ENCODE peak calls at places on chromosomes 7 and 10, in six cellular contexts. J is GM12892, O is SK-N-SH, L is HepG2, R is K562, G is GM12878. S is an unnamed sample.

GRCh38 chr7:84218681-84219080 is 24.1 kb upstream of the SEMA3A start:
- DNase-seq in G (no peak), J (no peak), O (no peak), R (no peak), L (no peak), S (no peak)

GRCh38 chr10:86387221-86387794 is 20.7 kb upstream of the GRID1 start:
- DNase-seq in L (no peak), R (no peak), G (no peak), O (peak; percentile 14), J (no peak), S (no peak)

GRCh38 chr7:5231116-5231515 is 41.1 kb downstream of the WIPI2 start:
- DNase-seq in G (peak; percentile 60), J (no peak), L (no peak), O (no peak), R (no peak), S (no peak)

GRCh38 chr7:16417958-16418357 is 3.4 kb downstream of the CRPPA start:
- DNase-seq in L (no peak), R (peak; percentile 78), J (no peak), O (no peak), G (no peak), S (no peak)

GRCh38 chr10:93954299-93954698 is 39.4 kb upstream of the PLCE1 start:
- DNase-seq in O (no peak), L (no peak), G (no peak), J (no peak), R (no peak), S (no peak)

GRCh38 chr10:43043773-43044394 is 33.0 kb upstream of the RET start:
- DNase-seq in L (no peak), G (no peak), J (no peak), O (peak; percentile 55), R (no peak), S (no peak)

GRCh38 chr7:148799893-148800545 is 84.1 kb downstream of the EZH2 start:
- DNase-seq in R (no peak), L (no peak), J (no peak), G (no peak), O (no peak), S (no peak)

GRCh38 chr7:112399501-112399900 is 50.8 kb upstream of the IFRD1 start:
- DNase-seq in J (no peak), G (no peak), R (no peak), L (no peak), O (no peak), S (no peak)

GRCh38 chr10:110495731-110496552 is 1.8 kb upstream of the DUSP5 start:
- DNase-seq in R (peak; percentile 36), L (no peak), O (peak; percentile 71), J (no peak), G (no peak), S (no peak)

GRCh38 chr10:63700935-63701263 is 179.7 kb downstream of the REEP3 start:
- DNase-seq in R (no peak), J (no peak), O (no peak), L (no peak), G (no peak), S (no peak)

DNA sequence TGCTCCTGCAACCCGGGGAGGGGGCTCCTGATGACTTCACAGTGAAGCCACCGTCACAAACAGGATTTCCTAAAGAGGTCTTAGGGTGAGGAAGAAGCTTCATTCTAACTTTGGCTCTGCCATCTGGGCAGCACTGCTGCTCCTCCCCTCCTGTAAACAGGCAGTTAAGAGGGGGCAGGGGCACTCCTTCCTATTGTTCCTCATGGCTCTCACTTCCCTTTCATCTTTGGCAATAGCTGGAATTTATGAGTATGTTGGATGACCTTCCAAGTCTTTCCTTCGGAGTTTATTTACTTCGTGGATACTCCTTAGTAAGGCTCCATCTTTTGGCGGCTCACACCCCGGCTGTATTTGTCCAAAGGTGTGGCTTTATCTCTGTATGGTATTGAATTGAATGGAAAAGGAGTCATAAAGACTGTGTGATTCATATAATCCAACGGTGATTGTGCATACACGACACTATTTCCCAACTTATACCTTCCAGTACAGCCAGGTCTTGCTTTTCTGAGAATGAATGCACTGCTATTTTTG is 55.4 kb upstream of the FAM133B start:
- DNase-seq in O (no peak), R (no peak), L (peak; percentile 7), J (no peak), G (no peak), S (no peak)
- TF ChIP-seq TAF1 in O (no peak), R (no peak), L (no peak), J (no peak), G (no peak), S (no peak)

GRCh38 chr10:77849039-77849664 is 77.4 kb downstream of the DLG5 start:
- DNase-seq in R (peak; percentile 90), J (no peak), G (no peak), L (peak; percentile 99), O (no peak), S (no peak)

GRCh38 chr10:77844713-77845454 is 81.7 kb downstream of the DLG5 start:
- DNase-seq in L (no peak), G (no peak), R (no peak), O (no peak), J (no peak), S (no peak)

GRCh38 chr10:77845455-77845850 is 81.1 kb downstream of the DLG5 start:
- DNase-seq in O (no peak), J (no peak), R (no peak), G (no peak), L (no peak), S (no peak)

GRCh38 chr10:77844177-77844576 is 82.4 kb downstream of the DLG5 start:
- DNase-seq in R (no peak), O (no peak), J (no peak), G (no peak), L (no peak), S (no peak)

DNA sequence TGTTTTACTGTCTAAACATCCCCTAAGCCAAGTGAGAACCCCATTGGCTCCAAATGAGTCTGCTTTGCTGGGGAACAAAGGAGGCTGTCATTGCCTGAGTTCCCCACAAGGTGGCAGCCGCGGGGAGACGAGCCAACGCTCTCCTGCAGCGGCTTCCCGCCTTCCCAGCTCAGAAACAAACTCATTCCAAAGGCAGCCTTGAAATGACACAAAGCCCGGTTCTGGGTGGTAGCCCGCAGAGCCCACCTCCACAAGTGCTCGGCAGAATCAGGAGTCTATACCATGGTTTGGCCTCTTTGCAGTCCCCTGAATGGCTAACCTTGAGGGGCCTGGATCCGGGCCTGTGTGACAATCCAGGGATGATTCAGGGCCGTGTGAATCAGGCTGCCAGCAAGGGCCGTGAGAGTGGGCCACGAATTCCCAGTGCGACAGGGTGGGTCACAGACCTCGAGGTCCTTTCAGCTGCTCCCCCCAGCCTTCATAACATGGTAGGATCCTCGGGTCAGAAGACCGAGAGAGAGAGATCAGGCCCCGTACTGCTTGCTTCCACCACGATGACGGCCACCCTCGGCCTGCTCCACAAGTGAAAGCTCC is 79.7 kb downstream of the DLG5 start:
- DNase-seq in G (no peak), J (peak; percentile 50), R (peak; percentile 83), L (peak; percentile 53), O (peak; percentile 84), S (peak; percentile 61)
- TF ChIP-seq POLR2AphosphoS5 in G (no peak), J (no peak), R (no peak), L (no peak), O (no peak), S (no peak)

GRCh38 chr10:113232928-113233511 is 283.0 kb downstream of the TCF7L2 start:
- DNase-seq in L (no peak), J (no peak), G (no peak), O (no peak), R (no peak), S (no peak)
- TF ChIP-seq TAF1 in L (no peak), J (no peak), G (no peak), O (no peak), R (no peak), S (no peak)

GRCh38 chr10:5500910-5501309 is 1.5 kb upstream of the CALML5 start:
- DNase-seq in O (no peak), G (no peak), R (no peak), L (no peak), J (no peak), S (no peak)

GRCh38 chr10:5504146-5505072 is 5.0 kb upstream of the CALML5 start:
- DNase-seq in J (no peak), R (no peak), O (no peak), G (no peak), L (no peak), S (no peak)

GRCh38 chr10:5501976-5502902 is 2.9 kb upstream of the CALML5 start:
- DNase-seq in L (no peak), J (no peak), G (no peak), O (no peak), R (no peak), S (no peak)

GRCh38 chr10:5500162-5500670 is 846 bp upstream of the CALML5 start:
- DNase-seq in R (no peak), L (no peak), O (no peak), J (no peak), G (no peak), S (no peak)

GRCh38 chr10:5502903-5503835 is 3.8 kb upstream of the CALML5 start:
- DNase-seq in R (no peak), L (no peak), G (no peak), J (no peak), O (no peak), S (no peak)
- TF ChIP-seq POLR2AphosphoS5 in R (no peak), L (no peak), G (no peak), J (no peak), O (no peak), S (no peak)

GRCh38 chr10:72886596-72887522 is 6.7 kb upstream of the OIT3 start:
- DNase-seq in L (no peak), G (no peak), J (no peak), R (no peak), O (no peak), S (no peak)
- TF ChIP-seq TAF1 in L (no peak), G (no peak), J (no peak), R (no peak), O (no peak), S (no peak)

GRCh38 chr7:120944826-120945562 is 5.6 kb upstream of the ING3 start:
- DNase-seq in R (no peak), L (no peak), O (no peak), J (no peak), G (no peak), S (no peak)
- TF ChIP-seq POLR2AphosphoS5 in R (no peak), L (no peak), O (no peak), J (no peak), G (no peak), S (no peak)

DNA sequence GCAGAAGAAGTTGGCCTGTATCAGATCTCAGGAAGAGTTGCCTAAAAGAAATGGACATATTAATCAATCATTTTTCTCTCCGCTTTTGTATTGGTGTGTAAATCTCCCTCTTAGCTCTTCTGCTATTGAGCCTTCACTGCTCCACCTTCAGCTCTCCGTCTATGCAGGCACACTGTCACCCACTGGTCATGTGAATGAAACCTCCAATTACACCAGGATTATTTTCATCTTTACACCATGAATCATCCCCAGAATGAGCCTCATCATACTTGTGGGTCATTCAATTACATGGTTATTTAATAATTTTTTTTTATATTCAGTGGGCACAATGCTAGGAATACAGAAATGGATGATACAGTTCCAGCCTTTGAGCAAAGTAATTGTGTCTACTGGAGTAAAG is 92.6 kb downstream of the LRRC4 start:
- DNase-seq in R (no peak), L (no peak), O (no peak), G (no peak), J (no peak), S (no peak)
- TF ChIP-seq TAF1 in R (no peak), L (no peak), O (no peak), G (no peak), J (no peak), S (no peak)

S was measured in GM12891.